ENCODE peak calls at places on chromosome 19, in five cellular contexts. One of them, this sample, is unnamed.

GRCh38 chr19:40217921-40218890 is at the start of gene TTC9B:
- DNase-seq in activated CD4-positive, alpha-beta T cell treated with anti-CD3 and anti-CD28 coated beads for 1 hour: no peak
- DNase-seq in thoracic aorta: no peak
- DNase-seq in iPS-NIHi11: peak; percentile 89
- DNase-seq in Daoy: peak; percentile 66
- DNase-seq in this sample: no peak

GRCh38 chr19:18912933-18913332 is 6.3 kb downstream of the COPE start:
- DNase-seq in Daoy: no peak
- DNase-seq in iPS-NIHi11: no peak
- DNase-seq in activated CD4-positive, alpha-beta T cell treated with anti-CD3 and anti-CD28 coated beads for 1 hour: no peak
- DNase-seq in thoracic aorta: no peak
- DNase-seq in this sample: no peak

GRCh38 chr19:56917998-56918397 is 77.5 kb upstream of the PEG3 start:
- DNase-seq in iPS-NIHi11: no peak
- DNase-seq in thoracic aorta: no peak
- DNase-seq in Daoy: peak; percentile 42
- DNase-seq in activated CD4-positive, alpha-beta T cell treated with anti-CD3 and anti-CD28 coated beads for 1 hour: no peak
- DNase-seq in this sample: no peak

GRCh38 chr19:47444388-47444821 is 25.1 kb upstream of the MEIS3 start:
- DNase-seq in iPS-NIHi11: peak; percentile 69
- DNase-seq in activated CD4-positive, alpha-beta T cell treated with anti-CD3 and anti-CD28 coated beads for 1 hour: no peak
- DNase-seq in Daoy: no peak
- DNase-seq in thoracic aorta: no peak
- DNase-seq in this sample: no peak

GRCh38 chr19:14054721-14055120 is 7.2 kb downstream of the PALM3 start:
- DNase-seq in thoracic aorta: no peak
- DNase-seq in iPS-NIHi11: no peak
- DNase-seq in Daoy: no peak
- DNase-seq in activated CD4-positive, alpha-beta T cell treated with anti-CD3 and anti-CD28 coated beads for 1 hour: no peak
- DNase-seq in this sample: no peak

GRCh38 chr19:31586282-31586681 is 237.0 kb upstream of the TSHZ3 start:
- DNase-seq in iPS-NIHi11: no peak
- DNase-seq in Daoy: peak; percentile 62
- DNase-seq in thoracic aorta: no peak
- DNase-seq in activated CD4-positive, alpha-beta T cell treated with anti-CD3 and anti-CD28 coated beads for 1 hour: no peak
- DNase-seq in this sample: peak; percentile 90

GRCh38 chr19:28596561-28597071 is 616.3 kb downstream of the UQCRFS1 start:
- DNase-seq in activated CD4-positive, alpha-beta T cell treated with anti-CD3 and anti-CD28 coated beads for 1 hour: no peak
- DNase-seq in iPS-NIHi11: no peak
- DNase-seq in Daoy: no peak
- DNase-seq in thoracic aorta: no peak
- DNase-seq in this sample: no peak

GRCh38 chr19:45471116-45471865 is 3.5 kb downstream of the FOSB start:
- DNase-seq in activated CD4-positive, alpha-beta T cell treated with anti-CD3 and anti-CD28 coated beads for 1 hour: no peak
- DNase-seq in thoracic aorta: no peak
- DNase-seq in Daoy: no peak
- DNase-seq in iPS-NIHi11: no peak
- DNase-seq in this sample: no peak

GRCh38 chr19:56321981-56322558 is 7.4 kb upstream of the ZSCAN5A start:
- DNase-seq in thoracic aorta: no peak
- DNase-seq in iPS-NIHi11: no peak
- DNase-seq in Daoy: no peak
- DNase-seq in activated CD4-positive, alpha-beta T cell treated with anti-CD3 and anti-CD28 coated beads for 1 hour: no peak
- DNase-seq in this sample: no peak

GRCh38 chr19:50481351-50482149 is 4.9 kb upstream of the GARIN5A start:
- DNase-seq in thoracic aorta: no peak
- DNase-seq in iPS-NIHi11: no peak
- DNase-seq in activated CD4-positive, alpha-beta T cell treated with anti-CD3 and anti-CD28 coated beads for 1 hour: no peak
- DNase-seq in Daoy: no peak
- DNase-seq in this sample: no peak

GRCh38 chr19:52142001-52142595 is 2.4 kb upstream of the ZNF616 start:
- DNase-seq in Daoy: no peak
- DNase-seq in thoracic aorta: no peak
- DNase-seq in activated CD4-positive, alpha-beta T cell treated with anti-CD3 and anti-CD28 coated beads for 1 hour: no peak
- DNase-seq in iPS-NIHi11: no peak
- DNase-seq in this sample: no peak

GRCh38 chr19:55640043-55640576 is 692 bp upstream of the ZNF580 start:
- DNase-seq in activated CD4-positive, alpha-beta T cell treated with anti-CD3 and anti-CD28 coated beads for 1 hour: peak; percentile 69
- DNase-seq in Daoy: no peak
- DNase-seq in iPS-NIHi11: no peak
- DNase-seq in thoracic aorta: no peak
- DNase-seq in this sample: no peak

GRCh38 chr19:16862826-16863405 is 25.9 kb upstream of the F2RL3 start:
- DNase-seq in thoracic aorta: no peak
- DNase-seq in iPS-NIHi11: no peak
- DNase-seq in activated CD4-positive, alpha-beta T cell treated with anti-CD3 and anti-CD28 coated beads for 1 hour: no peak
- DNase-seq in Daoy: no peak
- DNase-seq in this sample: no peak